ENCODE peak calls at places on chromosomes 6 and 20, in seven cellular contexts. R, Q, Z, X, C, H and I are unnamed samples.

GRCh38 chr20:52048365-52048764 is 143.2 kb downstream of the ZFP64 start:
- DNase-seq in H (no peak), C (no peak), R (no peak), Z (no peak), X (no peak), Q (no peak), I (no peak)

GRCh38 chr6:17908831-17909230 is 78.6 kb downstream of the KIF13A start:
- DNase-seq in R (no peak), C (no peak), H (no peak), Z (no peak), Q (no peak), X (no peak), I (no peak)

GRCh38 chr20:38211200-38212097 is 46.4 kb upstream of the TGM2 start:
- DNase-seq in R (no peak), Q (no peak), X (no peak), H (no peak), C (no peak), Z (no peak), I (peak; percentile 32)

GRCh38 chr20:56504373-56505005 is 20.1 kb upstream of the FAM209A start:
- DNase-seq in H (no peak), X (no peak), R (no peak), Z (no peak), C (no peak), Q (no peak), I (peak; percentile 35)

GRCh38 chr20:50223321-50223995 is 32.8 kb downstream of the CEBPB start:
- DNase-seq in X (no peak), Z (no peak), C (no peak), Q (no peak), H (no peak), R (no peak), I (peak; percentile 17)

GRCh38 chr6:90463359-90463758 is 123.5 kb downstream of the MAP3K7 start:
- DNase-seq in Z (no peak), X (peak; percentile 33), Q (no peak), C (no peak), H (no peak), R (no peak), I (no peak)

GRCh38 chr6:156780117-156780641 is 3.0 kb downstream of the ARID1B start:
- DNase-seq in Z (peak; percentile 70), X (peak; percentile 82), C (peak; percentile 91), H (peak; percentile 80), Q (peak; percentile 93), R (peak; percentile 82), I (peak; percentile 92)

GRCh38 chr20:47659904-47660601 is 125.2 kb downstream of the SULF2 start:
- DNase-seq in Q (no peak), X (no peak), Z (no peak), H (no peak), R (no peak), C (no peak), I (no peak)

GRCh38 chr6:3284436-3284876 is 25.7 kb downstream of the PSMG4 start:
- DNase-seq in C (no peak), Z (no peak), Q (no peak), R (no peak), H (no peak), X (no peak), I (no peak)

GRCh38 chr6:154962751-154963150 is 32.4 kb upstream of the TIAM2 start:
- DNase-seq in C (peak; percentile 67), Q (peak; percentile 82), Z (no peak), H (peak; percentile 23), R (peak; percentile 37), X (no peak), I (peak; percentile 76)

GRCh38 chr6:56245903-56246351 is 1.5 kb downstream of the COL21A1 start:
- DNase-seq in H (no peak), R (no peak), Q (peak; percentile 82), X (no peak), C (peak; percentile 10), Z (no peak), I (no peak)

GRCh38 chr6:165110871-165111270 is 198.5 kb downstream of the C6orf118 start:
- DNase-seq in Z (no peak), C (no peak), R (no peak), H (no peak), Q (no peak), X (no peak), I (peak; percentile 79)

GRCh38 chr6:2478200-2478599 is 232.8 kb upstream of the GMDS start:
- DNase-seq in X (no peak), Q (no peak), R (no peak), Z (no peak), C (no peak), H (no peak), I (peak; percentile 53)

GRCh38 chr20:59723607-59724456 is 119.5 kb downstream of the PHACTR3 start:
- DNase-seq in H (no peak), X (no peak), Q (no peak), C (no peak), R (no peak), Z (no peak), I (peak; percentile 47)

GRCh38 chr20:49424536-49424935 is 57.9 kb downstream of the KCNB1 start:
- DNase-seq in R (no peak), X (no peak), Z (no peak), H (no peak), C (no peak), Q (no peak), I (peak; percentile 15)

GRCh38 chr20:49560646-49561045 is 7.3 kb downstream of the PTGIS start:
- DNase-seq in Q (no peak), X (no peak), H (no peak), C (no peak), R (no peak), Z (no peak), I (peak; percentile 47)

GRCh38 chr6:32529697-32530429 is at the start of gene HLA-DRB5:
- DNase-seq in Q (no peak), X (no peak), H (no peak), C (no peak), R (no peak), Z (peak; percentile 1), I (no peak)

GRCh38 chr20:3392756-3393155 is 14.7 kb downstream of the DNAAF9 start:
- DNase-seq in H (no peak), Q (no peak), Z (no peak), C (no peak), R (no peak), X (no peak), I (peak; percentile 48)

GRCh38 chr6:77463308-77463880 is at the start of gene HTR1B:
- DNase-seq in X (no peak), Q (no peak), H (peak; percentile 41), C (peak; percentile 58), Z (no peak), R (no peak), I (peak; percentile 35)

GRCh38 chr6:108592371-108593337 is 31.9 kb downstream of the FOXO3 start:
- DNase-seq in R (peak; percentile 57), X (peak; percentile 96), Z (no peak), H (no peak), Q (peak; percentile 78), C (no peak), I (peak; percentile 92)

DNA sequence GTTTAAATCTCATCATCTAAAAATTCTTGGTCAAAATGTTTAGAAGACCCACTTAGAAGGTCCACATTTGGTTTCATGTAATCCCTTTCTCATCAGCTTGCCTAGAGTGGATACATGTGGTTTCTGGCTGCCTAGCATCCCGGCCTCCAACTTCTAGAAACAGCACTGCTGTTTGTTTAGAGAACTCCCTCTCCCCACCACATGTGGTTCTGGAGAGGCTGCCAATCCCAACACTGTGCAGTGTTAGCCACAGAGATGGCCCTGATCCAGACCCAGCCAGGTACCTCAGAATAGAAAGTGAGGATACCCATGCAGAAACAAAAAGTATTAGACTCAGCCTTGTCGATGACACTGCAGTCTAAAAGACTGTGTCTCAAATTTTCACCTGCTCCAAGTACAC is 241.8 kb downstream of the BCKDHB start:
- DNase-seq in C (no peak), Z (no peak), X (no peak), H (no peak), Q (peak; percentile 20), R (no peak), I (no peak)
- TF ChIP-seq EZH2 in C (no peak), Z (no peak), X (no peak), H (no peak), Q (no peak), R (no peak), I (no peak)

DNA sequence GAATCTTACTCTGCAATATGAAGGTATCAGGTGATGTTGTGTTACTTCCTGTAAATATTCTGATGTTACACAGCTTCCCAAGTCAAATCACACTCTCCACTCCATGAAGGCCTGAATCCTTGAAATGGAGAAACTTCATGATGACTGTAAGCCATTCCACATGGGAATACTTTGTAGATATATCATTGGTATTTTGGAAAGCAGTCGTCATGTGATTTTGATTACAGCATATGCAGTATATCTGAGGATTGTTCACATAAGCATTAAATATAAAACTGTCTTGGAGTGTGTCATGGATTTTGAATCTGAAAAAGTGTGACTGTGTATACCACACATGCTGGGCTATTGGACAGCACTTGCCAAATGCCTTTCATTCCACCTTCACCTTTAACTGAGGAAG is 118.2 kb upstream of the EXOC2 start:
- DNase-seq in H (no peak), Z (no peak), Q (no peak), R (no peak), C (no peak), X (no peak), I (no peak)
- H3K4me2 ChIP-seq in H (no peak overlapping the region), Z (no peak overlapping the region), Q (no peak overlapping the region), R (no peak overlapping the region), C (no peak overlapping the region), X (no peak overlapping the region), I (no peak overlapping the region)

DNA sequence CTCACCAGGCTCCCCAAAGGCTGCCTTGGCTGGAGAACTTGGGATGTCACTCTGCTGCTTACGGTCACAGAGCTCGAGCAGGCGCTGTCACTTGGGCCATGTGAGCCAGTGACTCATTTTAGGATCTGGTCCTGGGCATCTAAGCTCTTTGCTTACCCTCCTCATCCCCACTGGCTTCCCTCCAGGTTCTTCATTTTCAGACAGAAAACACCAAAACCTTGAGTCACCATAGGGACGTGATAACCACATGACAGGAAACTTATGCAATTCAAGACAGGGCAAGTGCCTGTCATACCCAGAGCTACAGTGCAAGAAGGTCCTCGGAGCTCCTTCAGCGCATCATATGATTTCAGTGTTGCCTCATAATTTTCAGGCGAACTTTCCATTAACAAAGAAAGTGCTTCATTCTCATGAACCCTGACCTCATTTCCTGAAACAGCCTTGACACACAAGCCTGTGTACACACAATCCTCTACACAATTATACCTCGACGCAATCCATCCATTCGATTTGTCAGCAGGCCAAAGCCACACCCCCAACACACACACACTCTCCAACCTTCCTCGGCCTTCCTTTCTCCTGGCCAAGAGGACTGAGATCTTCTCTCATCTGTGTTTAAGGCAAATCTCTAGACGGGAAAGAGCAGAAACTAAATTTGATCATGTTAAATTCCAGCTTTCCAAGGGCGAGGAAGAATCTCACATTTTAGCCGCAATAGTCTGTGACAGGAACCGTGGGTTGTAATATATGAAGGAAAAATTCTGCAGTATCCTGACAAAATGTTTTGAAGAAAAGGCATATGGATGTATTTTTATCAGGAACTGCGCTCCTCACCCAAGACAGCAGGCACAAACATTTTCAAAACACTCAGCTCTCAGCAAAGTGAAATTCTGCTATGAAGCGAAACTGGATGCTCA is 25.3 kb downstream of the TBC1D7 start:
- DNase-seq in H (peak; percentile 68), Z (peak; percentile 33), C (peak; percentile 93), Q (peak; percentile 98), R (peak; percentile 66), X (peak; percentile 12), I (peak; percentile 97)
- H3K4me3 ChIP-seq in H (no peak overlapping the region), Z (no peak overlapping the region), C (peak overlapping the region; percentile 15), Q (peak overlapping the region; percentile 0), R (no peak overlapping the region), X (peak overlapping the region; percentile 48), I (no peak overlapping the region)

GRCh38 chr20:19363439-19363838 is 151.0 kb downstream of the SLC24A3 start:
- DNase-seq in Z (no peak), C (no peak), X (no peak), Q (no peak), R (no peak), H (no peak), I (no peak)

GRCh38 chr20:19367591-19367990 is 155.1 kb downstream of the SLC24A3 start:
- DNase-seq in R (no peak), Q (no peak), H (no peak), X (no peak), Z (no peak), C (no peak), I (no peak)

GRCh38 chr20:19361801-19362200 is 149.4 kb downstream of the SLC24A3 start:
- DNase-seq in Z (no peak), R (no peak), X (no peak), H (no peak), Q (no peak), C (no peak), I (no peak)
- TF ChIP-seq EZH2 in Z (no peak), R (no peak), X (no peak), H (no peak), Q (no peak), C (no peak), I (no peak)